ENCODE peak calls at places on chromosomes 13 and 19, in eight cellular contexts. U is neural progenitor cell, C is breast epithelium, B is tibial artery, H is upper lobe of left lung, Y is left ventricle myocardium inferior, T is heart right ventricle, X is Caco-2. R is an unnamed sample.

GRCh38 chr19:33554821-33555220 is 33.2 kb upstream of the PEPD start:
- DNase-seq in T (no peak), B (no peak), U (no peak), C (no peak), Y (no peak), H (no peak), X (no peak), R (no peak)

GRCh38 chr19:9793051-9793591 is 24.6 kb upstream of the ZNF846 start:
- DNase-seq in Y (peak; percentile 61), U (no peak), C (peak; percentile 59), T (peak; percentile 55), H (peak; percentile 49), X (peak; percentile 56), B (peak; percentile 59), R (peak; percentile 31)

GRCh38 chr13:103515410-103515809 is 449.2 kb upstream of the SLC10A2 start:
- DNase-seq in C (no peak), T (no peak), B (no peak), U (no peak), X (no peak), H (no peak), Y (no peak), R (no peak)

GRCh38 chr13:45321230-45321629 is 19.8 kb downstream of the TPT1 start:
- DNase-seq in U (no peak), C (no peak), B (peak; percentile 38), H (no peak), X (no peak), T (no peak), Y (no peak), R (no peak)

GRCh38 chr13:42119875-42120274 is 71.4 kb downstream of the DGKH start:
- DNase-seq in B (no peak), C (no peak), T (no peak), H (no peak), Y (no peak), X (no peak), U (no peak), R (no peak)

GRCh38 chr19:51422053-51422448 is 4.6 kb upstream of the SIGLEC10 start:
- DNase-seq in X (peak; percentile 87), B (peak; percentile 65), C (peak; percentile 26), T (peak; percentile 81), H (peak; percentile 89), Y (peak; percentile 82), U (peak; percentile 96), R (no peak)

GRCh38 chr13:87671031-87671823 is at the start of gene SLITRK5:
- DNase-seq in C (no peak), X (peak; percentile 54), Y (peak; percentile 67), H (peak; percentile 78), U (peak; percentile 90), T (peak; percentile 44), B (peak; percentile 64), R (no peak)

GRCh38 chr19:10895363-10895762 is 24.0 kb downstream of the CARM1 start:
- DNase-seq in U (no peak), C (no peak), Y (no peak), T (no peak), B (no peak), X (no peak), H (no peak), R (no peak)

GRCh38 chr19:37306383-37306963 is 64.4 kb upstream of the ZNF527 start:
- DNase-seq in H (no peak), C (no peak), Y (no peak), U (no peak), X (no peak), T (no peak), B (no peak), R (no peak)
- H3K9me3 ChIP-seq in H (peaks cover 40% of the 10 kb centered on the region), C (no peaks in the 10 kb centered on the region), Y (peaks cover 20% of the 10 kb centered on the region), U (peaks cover 5% of the 10 kb centered on the region), X (peaks cover 6% of the 10 kb centered on the region), T (peaks cover 6% of the 10 kb centered on the region), B (no peaks in the 10 kb centered on the region), R (no peaks in the 10 kb centered on the region)

DNA sequence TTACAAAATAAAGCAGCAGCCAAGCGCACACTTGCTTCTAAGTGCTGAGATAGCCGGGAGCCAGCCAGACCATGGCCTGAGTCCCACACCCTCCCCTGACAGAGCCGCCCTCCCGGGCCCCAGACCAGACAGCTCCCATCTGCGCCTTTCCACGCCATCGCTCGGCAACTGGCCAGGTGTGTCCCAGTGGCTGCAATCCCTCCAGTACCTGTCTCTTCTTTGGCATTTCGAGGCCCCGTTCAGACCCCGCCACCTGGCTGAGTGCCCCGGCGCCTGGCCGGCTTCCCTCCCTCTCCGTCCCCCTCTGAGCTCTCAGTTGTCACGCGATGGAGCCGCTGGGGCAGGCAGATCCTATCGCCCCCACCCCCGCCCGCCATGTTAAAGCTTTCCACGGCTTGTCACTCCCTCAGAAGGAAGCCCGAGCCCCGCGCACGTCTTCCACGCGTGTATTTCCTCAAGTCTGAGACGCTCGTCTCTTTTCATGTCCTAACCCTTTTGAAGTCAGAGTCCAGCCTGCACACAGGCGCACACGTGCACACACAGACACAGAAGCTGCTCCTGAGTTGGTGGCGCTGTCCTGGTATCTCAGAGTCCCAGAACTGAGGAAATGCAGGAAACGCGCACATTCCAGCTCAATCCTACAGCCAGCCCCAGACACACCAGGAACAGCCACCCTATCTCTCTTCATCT is 7.9 kb downstream of the MLLT1 start:
- DNase-seq in Y (peak; percentile 93), X (no peak), B (peak; percentile 83), C (peak; percentile 46), U (peak; percentile 31), T (peak; percentile 89), H (peak; percentile 64), R (no peak)
- H3K4me3 ChIP-seq in Y (peak overlapping the region; percentile 56), X (no peak overlapping the region), B (peak overlapping the region; percentile 50), C (peak overlapping the region; percentile 32), U (no peak overlapping the region), T (peak overlapping the region; percentile 1), H (peak overlapping the region; percentile 35), R (peak overlapping the region; percentile 64)

GRCh38 chr19:47280183-47280797 is 5.6 kb downstream of the INAFM1 start:
- DNase-seq in Y (no peak), C (no peak), H (no peak), X (peak; percentile 68), B (no peak), U (peak; percentile 46), T (no peak), R (no peak)
- TF ChIP-seq CTCF in Y (peak; percentile 42), C (no peak), H (peak; percentile 29), X (peak; percentile 55), B (peak; percentile 15), U (peak; percentile 45), T (peak; percentile 29), R (no peak)

DNA sequence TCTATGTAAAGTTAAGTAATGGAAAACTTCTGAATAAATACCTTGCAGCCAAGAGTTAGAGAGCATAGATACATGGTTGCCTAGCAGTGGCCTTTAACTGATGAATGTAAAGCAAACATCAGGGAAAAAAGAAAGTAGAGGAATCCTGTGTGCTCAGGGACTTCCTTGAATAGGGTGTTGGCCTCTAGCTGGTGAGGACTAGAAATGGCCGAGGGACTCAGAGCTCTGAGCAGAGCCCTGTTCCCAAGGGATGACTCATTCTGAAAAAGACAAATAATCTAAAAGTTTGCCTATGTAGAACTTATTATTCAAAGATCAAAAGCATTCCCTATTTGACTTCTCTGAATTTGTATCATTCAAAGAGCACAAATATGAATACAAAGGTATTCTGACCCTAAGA is 135.7 kb downstream of the MIPEP start:
- DNase-seq in C (no peak), T (no peak), U (no peak), Y (no peak), H (peak; percentile 41), B (no peak), X (peak; percentile 66), R (no peak)
- H3K9me3 ChIP-seq in C (no peaks in the 10 kb centered on the region), T (no peaks in the 10 kb centered on the region), U (no peaks in the 10 kb centered on the region), Y (no peaks in the 10 kb centered on the region), H (no peaks in the 10 kb centered on the region), B (no peaks in the 10 kb centered on the region), X (no peaks in the 10 kb centered on the region), R (no peaks in the 10 kb centered on the region)